ENCODE peak calls at places on chromosomes 16 and 17, in five cellular contexts. K is spleen, W is upper lobe of left lung, Z is GM12878, J is GM23338. M is an unnamed sample.

GRCh38 chr17:17084317-17084835 is 42.1 kb downstream of the MPRIP start:
- DNase-seq in Z (no peak), J (no peak), K (peak; percentile 43), W (no peak), M (no peak)

GRCh38 chr16:11355862-11356261 is 10.6 kb downstream of the RMI2 start:
- DNase-seq in Z (no peak), W (no peak), K (no peak), J (no peak), M (no peak)

GRCh38 chr17:18916816-18917496 is 35.0 kb upstream of the SLC5A10 start:
- DNase-seq in J (no peak), Z (no peak), W (no peak), K (no peak), M (no peak)

GRCh38 chr17:30326816-30327215 is 7.0 kb downstream of the TMIGD1 start:
- DNase-seq in Z (no peak), K (no peak), W (no peak), J (no peak), M (no peak)

GRCh38 chr16:11726008-11726407 is 16.6 kb downstream of the TXNDC11 start:
- DNase-seq in W (no peak), Z (no peak), J (no peak), K (no peak), M (no peak)

GRCh38 chr17:37047631-37048104 is 98.9 kb downstream of the AATF start:
- DNase-seq in W (no peak), K (peak; percentile 91), J (peak; percentile 96), Z (peak; percentile 17), M (no peak)

GRCh38 chr16:72865258-72865657 is 182.7 kb downstream of the ZFHX3 start:
- DNase-seq in K (no peak), Z (no peak), W (no peak), J (no peak), M (no peak)

GRCh38 chr16:55508941-55509920 is at the start of gene LPCAT2:
- DNase-seq in Z (no peak), W (peak; percentile 94), K (peak; percentile 92), J (peak; percentile 96), M (peak; percentile 92)

GRCh38 chr17:39598047-39598481 is 9.7 kb downstream of the NEUROD2 start:
- DNase-seq in K (no peak), W (peak; percentile 44), J (no peak), Z (no peak), M (no peak)

GRCh38 chr16:66444049-66444481 is 17.0 kb downstream of the BEAN1 start:
- DNase-seq in J (peak; percentile 22), Z (no peak), K (no peak), W (no peak), M (no peak)

GRCh38 chr17:4247981-4248388 is 15.8 kb downstream of the ANKFY1 start:
- DNase-seq in J (peak; percentile 38), W (no peak), K (no peak), Z (no peak), M (no peak)

GRCh38 chr16:621526-622105 is 9.2 kb upstream of the WFIKKN1 start:
- DNase-seq in J (no peak), K (no peak), W (peak; percentile 48), Z (no peak), M (no peak)

GRCh38 chr16:20249247-20249646 is 78.1 kb downstream of the GP2 start:
- DNase-seq in K (no peak), W (no peak), Z (no peak), J (no peak), M (no peak)

GRCh38 chr17:28961391-28961790 is 10.1 kb upstream of the PHF12 start:
- DNase-seq in Z (no peak), K (peak; percentile 36), J (no peak), W (no peak), M (no peak)

GRCh38 chr16:20175358-20175757 is 101.7 kb upstream of the GPR139 start:
- DNase-seq in Z (peak; percentile 27), W (no peak), J (peak; percentile 72), K (no peak), M (no peak)

GRCh38 chr17:60604686-60605334 is 4.8 kb downstream of the PPM1D start:
- DNase-seq in J (no peak), W (no peak), Z (no peak), K (no peak), M (no peak)

GRCh38 chr17:10699861-10700260 is 2.5 kb downstream of the ADPRM start:
- DNase-seq in K (no peak), J (no peak), W (no peak), Z (no peak), M (no peak)

GRCh38 chr17:65243838-65244237 is 106.7 kb downstream of the RGS9 start:
- DNase-seq in K (no peak), Z (no peak), W (no peak), J (peak; percentile 62), M (no peak)

GRCh38 chr16:86929149-86929871 is 351.0 kb downstream of the FOXL1 start:
- DNase-seq in K (peak; percentile 80), W (no peak), Z (no peak), J (no peak), M (no peak)

GRCh38 chr16:66703359-66704215 is 7.0 kb upstream of the CMTM4 start:
- DNase-seq in J (no peak), K (no peak), W (no peak), Z (no peak), M (no peak)

GRCh38 chr16:6728381-6728780 is 604.3 kb upstream of the RBFOX1 start:
- DNase-seq in Z (no peak), W (no peak), K (no peak), J (no peak), M (no peak)

GRCh38 chr17:78781339-78782304 is at the start of gene CYTH1:
- DNase-seq in Z (no peak), W (peak; percentile 93), J (peak; percentile 62), K (peak; percentile 94), M (no peak)

GRCh38 chr16:56362057-56362655 is 63.2 kb downstream of the AMFR start:
- DNase-seq in K (no peak), W (peak; percentile 40), J (no peak), Z (no peak), M (peak; percentile 81)

GRCh38 chr16:13313351-13313750 is 412.0 kb downstream of the SHISA9 start:
- DNase-seq in W (no peak), J (no peak), Z (no peak), K (no peak), M (no peak)

GRCh38 chr17:72477529-72477928 is 356.7 kb downstream of the SOX9 start:
- DNase-seq in Z (no peak), J (no peak), K (peak; percentile 11), W (no peak), M (no peak)

GRCh38 chr17:72474243-72474642 is 353.4 kb downstream of the SOX9 start:
- DNase-seq in Z (no peak), J (no peak), W (no peak), K (no peak), M (no peak)

GRCh38 chr17:72476575-72476986 is 355.8 kb downstream of the SOX9 start:
- DNase-seq in K (peak; percentile 21), W (no peak), Z (no peak), J (peak; percentile 94), M (no peak)

GRCh38 chr17:72474740-72475477 is 354.1 kb downstream of the SOX9 start:
- DNase-seq in W (no peak), K (peak; percentile 30), J (peak; percentile 36), Z (no peak), M (no peak)

DNA sequence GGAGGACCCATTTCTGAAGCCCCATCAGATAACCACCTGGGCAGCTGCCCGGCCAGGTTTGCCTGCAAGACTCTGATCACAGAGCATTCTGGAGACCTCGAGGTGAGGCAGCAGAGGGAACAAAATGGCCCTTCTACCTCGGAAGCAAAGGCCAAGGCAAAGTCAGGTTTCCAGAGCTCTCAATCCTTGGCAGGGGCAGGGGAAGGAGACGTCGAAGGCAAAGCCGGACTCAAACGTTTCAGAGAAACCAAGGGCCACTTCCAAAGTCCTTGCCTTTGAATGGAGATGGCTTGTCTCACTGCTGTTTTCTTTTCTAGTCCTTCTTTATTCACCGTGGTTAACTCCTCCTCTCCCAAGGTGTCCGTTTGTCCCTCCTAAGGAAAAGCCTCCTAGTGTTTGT is 355.3 kb downstream of the SOX9 start:
- DNase-seq in K (no peak), J (no peak), W (no peak), Z (no peak), M (no peak)
- H3K27me3 ChIP-seq in K (no peaks in the 10 kb centered on the region), J (no peaks in the 10 kb centered on the region), W (no peaks in the 10 kb centered on the region), Z (no peaks in the 10 kb centered on the region), M (no peaks in the 10 kb centered on the region)

GRCh38 chr17:81071761-81072741 is 37.1 kb downstream of the BAIAP2 start:
- DNase-seq in K (no peak), Z (no peak), J (no peak), W (peak; percentile 85), M (no peak)
- TF ChIP-seq POLR2AphosphoS5 in K (no peak), Z (no peak), J (no peak), W (no peak), M (no peak)

DNA sequence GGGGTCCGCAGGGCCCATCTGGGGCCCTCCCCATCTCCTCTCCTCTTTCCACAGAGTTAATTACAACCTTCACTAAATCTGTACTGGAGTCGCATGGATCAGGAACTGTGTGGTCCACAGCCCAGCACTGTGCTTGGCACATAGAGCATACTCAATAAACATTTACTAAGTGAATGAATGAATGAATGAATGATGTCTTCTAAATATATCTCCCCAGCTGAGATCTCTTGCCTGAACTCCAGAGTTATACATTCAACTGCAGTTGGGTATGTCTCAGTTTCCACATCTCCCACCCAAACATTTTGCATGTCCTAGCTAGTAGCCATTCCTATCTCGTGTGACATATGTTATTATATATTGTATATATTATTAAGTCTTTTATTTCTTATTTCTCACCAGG is 28.7 kb upstream of the IL21R start:
- DNase-seq in K (no peak), W (no peak), J (no peak), Z (no peak), M (no peak)
- H3K27ac ChIP-seq in K (peak overlapping the region; percentile 65), W (no peak overlapping the region), J (no peak overlapping the region), Z (peak overlapping the region; percentile 72), M (no peak overlapping the region)

DNA sequence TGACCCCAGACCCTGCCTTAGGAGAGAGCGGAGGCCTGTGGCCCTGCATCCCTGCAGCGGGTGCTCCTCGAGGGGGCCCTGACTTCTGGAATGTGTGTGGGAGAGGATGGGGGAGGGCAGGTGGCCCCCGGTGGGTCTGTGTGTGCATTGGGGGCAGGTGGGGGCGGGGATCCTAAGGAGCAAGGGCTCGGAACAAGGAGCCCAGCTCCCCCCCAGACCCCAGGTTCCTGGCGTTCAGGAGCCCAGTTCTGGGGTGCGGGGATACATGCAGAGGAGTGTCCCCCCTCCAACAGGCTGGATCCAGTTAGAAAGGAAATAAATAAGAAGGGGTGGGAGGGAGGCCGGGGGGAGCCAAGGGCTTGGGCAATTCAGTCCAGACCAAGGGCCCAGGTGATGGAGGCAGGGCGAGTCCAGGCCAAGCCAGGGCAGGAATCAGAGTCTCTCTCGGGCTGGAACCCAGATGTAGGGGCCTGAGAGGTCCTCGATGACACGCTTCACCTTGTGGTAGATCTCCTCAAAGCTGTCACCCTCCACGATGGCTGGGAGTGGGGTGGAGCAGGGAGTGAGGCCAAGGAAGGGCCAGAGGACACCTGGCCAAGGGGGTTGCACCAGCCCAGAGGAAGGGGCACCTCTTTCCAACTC is 11.2 kb upstream of the ASGR1 start:
- DNase-seq in W (no peak), J (no peak), K (no peak), Z (no peak), M (no peak)
- H3K27me3 ChIP-seq in W (no peaks in the 10 kb centered on the region), J (no peaks in the 10 kb centered on the region), K (no peaks in the 10 kb centered on the region), Z (no peaks in the 10 kb centered on the region), M (no peaks in the 10 kb centered on the region)

DNA sequence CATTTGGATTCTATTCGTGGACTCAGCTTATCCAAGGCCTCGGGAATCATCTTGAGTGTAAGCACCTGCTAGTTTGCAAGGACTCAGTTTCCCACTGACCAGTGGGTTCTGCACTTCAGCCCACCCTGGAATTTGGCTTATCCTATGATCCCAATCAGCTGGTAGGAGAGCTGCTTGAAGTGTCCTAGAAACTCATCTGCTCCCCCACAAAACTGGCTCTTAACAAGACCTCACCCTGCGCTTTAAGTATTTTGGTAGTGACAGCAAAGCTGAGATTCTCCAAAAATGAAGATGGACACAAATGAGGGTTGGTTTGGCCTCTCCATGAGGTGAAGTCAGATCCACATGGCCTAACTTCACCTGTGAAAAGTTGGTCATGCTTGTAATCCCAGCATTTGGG is 57.3 kb downstream of the NDE1 start:
- DNase-seq in Z (no peak), J (no peak), K (no peak), W (no peak), M (no peak)
- TF ChIP-seq POLR2AphosphoS5 in Z (no peak), J (no peak), K (no peak), W (no peak), M (no peak)

M was measured in vagina.